ENCODE peak calls at places on chromosomes 16 and 17, in five cellular contexts. V, W, K, E and L are unnamed samples.

GRCh38 chr17:68981288-68981687 is 26.1 kb upstream of the ABCA8 start:
- DNase-seq in V (peak; percentile 3), E (no peak), W (peak; percentile 10), K (peak; percentile 69), L (peak; percentile 11)

GRCh38 chr17:68290955-68291835 is at the start of the genes ARSG and SLC16A6:
- DNase-seq in V (no peak), W (peak; percentile 82), E (peak; percentile 71), K (no peak), L (no peak)

GRCh38 chr17:82077617-82078358 is 12.2 kb upstream of the DUS1L start:
- DNase-seq in E (no peak), W (no peak), K (no peak), V (no peak), L (no peak)

GRCh38 chr17:37107406-37108083 is 158.8 kb downstream of the AATF start:
- DNase-seq in K (peak; percentile 77), W (no peak), V (no peak), E (no peak), L (no peak)

GRCh38 chr17:27345141-27345904 is 51.4 kb downstream of the WSB1 start:
- DNase-seq in K (no peak), V (no peak), W (no peak), E (peak; percentile 48), L (no peak)

GRCh38 chr16:50393461-50394214 is 24.9 kb upstream of the BRD7 start:
- DNase-seq in E (no peak), V (no peak), K (no peak), W (no peak), L (no peak)

GRCh38 chr17:69871318-69871717 is 203.7 kb upstream of the KCNJ16 start:
- DNase-seq in K (no peak), V (no peak), E (no peak), W (no peak), L (no peak)

GRCh38 chr17:75536401-75536800 is 10.9 kb downstream of the LLGL2 start:
- DNase-seq in E (no peak), K (no peak), V (no peak), W (no peak), L (no peak)

GRCh38 chr16:50747206-50747956 is 5.5 kb downstream of the CYLD start:
- DNase-seq in W (peak; percentile 39), V (no peak), E (no peak), K (no peak), L (no peak)

GRCh38 chr17:2101448-2102257 is 46.8 kb downstream of the HIC1 start:
- DNase-seq in E (no peak), W (peak; percentile 94), V (no peak), K (no peak), L (no peak)

GRCh38 chr16:81251871-81252270 is 13.4 kb downstream of the BCO1 start:
- DNase-seq in E (no peak), K (no peak), V (no peak), W (no peak), L (no peak)

GRCh38 chr17:181213-182163 is at the start of gene DOC2B:
- DNase-seq in E (peak; percentile 41), W (peak; percentile 8), V (no peak), K (no peak), L (no peak)

GRCh38 chr17:15651583-15652110 is 32.1 kb upstream of the FBXW10B start:
- DNase-seq in W (peak; percentile 100), E (no peak), K (peak; percentile 97), V (peak; percentile 95), L (peak; percentile 98)

GRCh38 chr16:17555176-17555575 is 84.4 kb upstream of the XYLT1 start:
- DNase-seq in E (no peak), V (peak; percentile 51), K (no peak), W (no peak), L (peak; percentile 32)

GRCh38 chr16:68444058-68444657 is 4.2 kb downstream of the SMPD3 start:
- DNase-seq in V (no peak), K (no peak), W (peak; percentile 52), E (peak; percentile 81), L (no peak)

GRCh38 chr16:52404546-52404945 is 142.4 kb downstream of the TOX3 start:
- DNase-seq in E (no peak), W (no peak), V (no peak), K (no peak), L (no peak)

GRCh38 chr17:32269377-32269776 is 3.7 kb downstream of the RHBDL3 start:
- DNase-seq in K (no peak), E (no peak), V (no peak), W (no peak), L (no peak)

GRCh38 chr17:7575481-7575883 is 4.0 kb upstream of the CD68 start:
- DNase-seq in V (no peak), K (no peak), W (no peak), E (no peak), L (no peak)

GRCh38 chr17:37358098-37358829 is 17.5 kb upstream of the C17orf78 start:
- DNase-seq in K (peak; percentile 77), E (peak; percentile 65), W (peak; percentile 42), V (no peak), L (no peak)

GRCh38 chr17:74592087-74592990 is at the start of gene CD300LD:
- DNase-seq in K (no peak), W (no peak), V (no peak), E (no peak), L (no peak)

GRCh38 chr17:21381076-21381706 is 5.0 kb downstream of the KCNJ12 start:
- DNase-seq in E (no peak), W (no peak), K (no peak), V (no peak), L (no peak)

GRCh38 chr16:80142276-80142675 is 398.5 kb upstream of the DYNLRB2 start:
- DNase-seq in E (no peak), V (no peak), K (no peak), W (no peak), L (no peak)

GRCh38 chr17:62919388-62919787 is 46.6 kb upstream of the TANC2 start:
- DNase-seq in W (peak; percentile 53), E (no peak), V (no peak), K (no peak), L (no peak)

GRCh38 chr17:66727634-66728570 is 107.0 kb upstream of the CACNG5 start:
- DNase-seq in E (peak; percentile 79), W (peak; percentile 69), V (no peak), K (peak; percentile 68), L (no peak)

GRCh38 chr16:88365244-88365865 is 17.4 kb upstream of the ZNF469 start:
- DNase-seq in K (peak; percentile 33), E (no peak), V (no peak), W (no peak), L (no peak)

GRCh38 chr16:87460936-87461335 is 31.9 kb downstream of the ZCCHC14 start:
- DNase-seq in V (no peak), W (no peak), E (no peak), K (no peak), L (no peak)

DNA sequence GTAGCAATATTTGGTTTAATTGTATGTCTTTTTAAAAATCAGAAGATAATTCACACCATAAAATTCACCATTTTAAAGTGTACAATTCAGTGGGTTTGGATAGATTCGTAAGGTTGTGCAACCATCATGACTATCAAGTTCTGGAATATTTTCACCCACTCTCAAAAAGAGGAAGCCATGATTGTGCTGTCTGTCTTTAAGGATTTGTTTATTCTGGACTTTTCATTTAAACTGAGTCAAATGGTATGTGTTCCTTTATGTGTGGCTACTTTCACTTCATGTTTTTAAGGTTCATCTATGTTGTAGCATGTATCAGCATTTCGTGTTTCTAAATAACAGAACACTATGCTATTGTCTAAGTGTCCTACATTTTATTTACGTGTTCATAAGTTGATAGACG is 68.1 kb upstream of the CPHXL start:
- DNase-seq in K (no peak), V (no peak), W (no peak), E (no peak), L (no peak)
- TF ChIP-seq CTCF in K (no peak), V (no peak), W (no peak), E (no peak), L (no peak)

DNA sequence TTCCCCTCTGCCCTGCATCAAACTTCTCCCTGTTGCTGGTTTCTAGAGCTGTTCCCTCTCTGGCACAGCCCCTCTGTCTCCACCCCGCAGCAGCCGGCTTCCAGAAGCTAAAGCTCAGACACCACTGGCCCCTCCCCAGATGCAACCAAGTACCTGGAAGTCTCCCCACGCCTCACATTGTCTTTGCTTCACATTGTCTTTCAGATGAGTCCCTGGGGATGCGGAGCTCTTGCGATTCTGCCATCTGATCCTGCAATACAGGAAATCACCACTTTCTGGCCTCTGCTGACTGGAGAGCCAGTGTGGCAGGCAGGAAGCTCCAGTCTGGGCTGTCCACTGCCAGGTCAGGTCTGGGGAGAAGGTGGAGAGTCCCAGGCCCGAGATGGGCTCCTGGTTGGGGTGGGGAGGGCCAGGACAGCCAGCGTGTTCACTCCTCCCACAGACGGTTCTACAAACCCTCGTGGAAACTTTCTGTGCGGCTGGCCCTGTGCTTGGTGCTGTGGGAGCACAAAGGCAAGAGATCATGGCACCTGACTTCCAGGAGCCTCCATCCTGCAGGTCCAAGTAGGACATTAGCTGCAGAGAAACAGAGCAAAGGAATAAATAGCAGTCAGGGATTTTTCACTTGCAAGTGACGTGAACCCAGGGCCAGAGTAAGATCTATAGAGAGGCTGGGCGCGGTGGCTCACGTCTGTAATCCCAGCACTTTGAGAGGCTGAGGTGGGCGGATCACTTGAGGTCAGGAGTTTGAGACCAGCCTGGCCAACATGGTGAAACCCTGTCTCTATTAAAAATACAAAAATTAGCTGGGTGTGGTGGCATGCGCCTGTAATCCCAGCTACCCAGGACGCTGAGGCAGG is 47.9 kb upstream of the MAP3K14 start:
- DNase-seq in W (no peak), E (peak; percentile 32), V (no peak), K (peak; percentile 56), L (no peak)
- TF ChIP-seq CTCF in W (no peak), E (no peak), V (peak; percentile 6), K (no peak), L (no peak)

DNA sequence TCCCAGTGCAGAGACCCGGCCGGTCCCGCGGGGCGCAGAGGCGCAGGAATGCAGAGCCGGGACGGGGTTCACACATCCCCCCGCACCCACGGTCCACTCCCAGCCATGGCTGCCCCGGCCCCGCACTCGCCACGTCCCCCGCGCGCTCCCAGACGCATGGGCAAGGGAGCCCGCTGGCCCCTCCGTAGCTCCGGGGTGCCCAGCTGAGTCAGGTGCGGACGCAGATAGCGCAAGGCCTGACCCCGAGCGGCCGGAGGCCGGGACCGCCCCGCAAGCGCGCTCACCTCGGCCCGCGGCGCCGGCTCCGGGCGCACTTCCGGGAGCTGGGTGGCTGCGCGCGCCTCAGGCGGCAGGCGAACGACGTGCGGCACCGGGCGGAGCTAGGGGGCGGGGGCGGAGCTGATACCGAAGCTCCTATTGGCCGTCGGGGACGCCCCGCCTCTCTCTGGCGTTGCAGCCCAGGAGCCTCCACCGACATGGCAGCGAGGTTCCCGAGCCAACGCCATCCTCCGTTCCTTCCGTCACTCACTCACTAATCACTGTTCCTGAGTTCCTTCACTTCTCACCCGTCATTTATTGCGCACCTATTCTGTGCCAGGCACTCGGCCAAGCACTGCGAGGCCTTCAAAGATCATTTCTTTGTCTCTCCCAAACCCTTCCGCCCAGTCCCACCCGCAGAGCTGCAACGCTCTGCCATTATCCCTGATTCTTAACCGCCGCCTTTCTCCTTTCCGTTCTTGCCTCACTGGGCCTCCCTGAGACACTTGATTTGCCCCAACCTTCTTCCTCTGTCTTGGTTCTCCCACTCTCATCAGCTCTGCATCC is at the start of gene ZNF18:
- DNase-seq in W (peak; percentile 98), K (peak; percentile 98), E (peak; percentile 96), V (peak; percentile 78), L (peak; percentile 82)
- TF ChIP-seq CTCF in W (no peak), K (no peak), E (no peak), V (no peak), L (no peak)

DNA sequence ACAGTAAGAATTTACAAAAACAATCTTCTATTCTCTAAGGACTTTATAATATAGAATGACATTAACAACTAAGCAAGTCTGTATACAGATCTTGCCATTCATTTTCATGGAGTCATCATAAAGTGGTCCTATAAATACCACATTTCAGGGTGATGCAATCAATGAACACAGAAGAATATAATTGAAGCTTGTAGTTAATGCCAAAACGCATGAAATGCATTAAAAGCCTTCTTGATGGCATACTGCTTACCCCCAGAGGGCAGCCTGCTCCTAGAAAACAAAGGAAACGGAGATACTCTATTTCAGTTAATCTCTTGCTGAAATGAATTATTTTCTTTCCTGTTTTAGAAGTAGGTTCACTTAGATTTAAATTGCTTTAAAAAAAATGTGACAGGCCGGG is 45.2 kb upstream of the STAC2 start:
- DNase-seq in W (peak; percentile 22), V (peak; percentile 29), E (no peak), K (no peak), L (peak; percentile 82)
- TF ChIP-seq CTCF in W (peak; percentile 50), V (peak; percentile 72), E (no peak), K (no peak), L (peak; percentile 77)